ENCODE peak calls at places on chromosomes 16 and 17, in seven cellular contexts. R is stomach; I is uterus; H is AG04450; D is CD8-positive, alpha-beta T cell; E is progenitor cell of endocrine pancreas; Z is AG09309. A is an unnamed sample.

GRCh38 chr16:85757341-85757822 is 6.5 kb upstream of the C16orf74 start:
- DNase-seq in R (no peak), I (no peak), H (peak; percentile 67), D (no peak), E (no peak), Z (no peak), A (no peak)

GRCh38 chr17:3750926-3751325 is 27.2 kb downstream of the HASPIN start:
- DNase-seq in R (no peak), I (no peak), H (no peak), D (peak; percentile 22), E (no peak), Z (no peak), A (no peak)

GRCh38 chr16:78705694-78706093 is 606.2 kb downstream of the WWOX start:
- DNase-seq in R (no peak), I (no peak), H (no peak), D (no peak), E (no peak), Z (no peak), A (no peak)

GRCh38 chr16:17784073-17784472 is 313.3 kb upstream of the XYLT1 start:
- DNase-seq in R (no peak), I (no peak), H (no peak), D (no peak), E (no peak), Z (no peak), A (no peak)

GRCh38 chr16:1920727-1921155 is 2.5 kb upstream of the HS3ST6 start:
- DNase-seq in R (peak; percentile 64), I (no peak), H (no peak), D (no peak), E (no peak), Z (no peak), A (peak; percentile 49)

GRCh38 chr17:12070561-12070960 is 49.9 kb downstream of the MAP2K4 start:
- DNase-seq in R (no peak), I (no peak), H (peak; percentile 33), D (no peak), E (no peak), Z (peak; percentile 45), A (no peak)

GRCh38 chr17:19650826-19651225 is 2.3 kb downstream of the ALDH3A2 start:
- DNase-seq in R (no peak), I (no peak), H (no peak), D (no peak), E (no peak), Z (no peak), A (no peak)

GRCh38 chr16:10945065-10945787 is 862 bp downstream of the CLEC16A start:
- DNase-seq in R (no peak), I (no peak), H (no peak), D (no peak), E (no peak), Z (no peak), A (no peak)

GRCh38 chr17:81534157-81535006 is 6.2 kb downstream of the FSCN2 start:
- DNase-seq in R (no peak), I (no peak), H (no peak), D (no peak), E (no peak), Z (no peak), A (no peak)

GRCh38 chr16:3408561-3409197 is 7.7 kb downstream of the ZNF174 start:
- DNase-seq in R (no peak), I (no peak), H (no peak), D (no peak), E (no peak), Z (no peak), A (no peak)

GRCh38 chr16:9016824-9017223 is 53.1 kb upstream of the USP7 start:
- DNase-seq in R (no peak), I (no peak), H (no peak), D (no peak), E (no peak), Z (no peak), A (no peak)

GRCh38 chr16:4217246-4218131 is 24.4 kb downstream of the SRL start:
- DNase-seq in R (no peak), I (no peak), H (no peak), D (no peak), E (no peak), Z (no peak), A (no peak)

GRCh38 chr16:9092963-9093477 is 1.6 kb downstream of the HAPSTR1 start:
- DNase-seq in R (peak; percentile 55), I (peak; percentile 19), H (no peak), D (peak; percentile 15), E (peak; percentile 17), Z (no peak), A (no peak)

GRCh38 chr17:78269893-78270490 is 38.6 kb downstream of the TMEM235 start:
- DNase-seq in R (no peak), I (no peak), H (no peak), D (no peak), E (no peak), Z (no peak), A (no peak)

GRCh38 chr17:2929881-2930533 is 133.4 kb downstream of the OR1D5 start:
- DNase-seq in R (peak; percentile 71), I (no peak), H (no peak), D (no peak), E (peak; percentile 58), Z (no peak), A (peak; percentile 52)

GRCh38 chr16:58020628-58021521 is 4.7 kb upstream of the MMP15 start:
- DNase-seq in R (peak; percentile 74), I (peak; percentile 66), H (no peak), D (peak; percentile 53), E (peak; percentile 54), Z (no peak), A (peak; percentile 76)

GRCh38 chr17:63961355-63962207 is 11.1 kb downstream of the SCN4A start:
- DNase-seq in R (peak; percentile 44), I (peak; percentile 44), H (no peak), D (no peak), E (peak; percentile 41), Z (no peak), A (no peak)

GRCh38 chr16:73601911-73602310 is 554.0 kb upstream of the ZFHX3 start:
- DNase-seq in R (no peak), I (no peak), H (no peak), D (no peak), E (no peak), Z (no peak), A (no peak)

GRCh38 chr17:48791128-48792032 is 25.6 kb downstream of the TTLL6 start:
- DNase-seq in R (peak; percentile 89), I (peak; percentile 75), H (peak; percentile 55), D (no peak), E (peak; percentile 51), Z (peak; percentile 66), A (peak; percentile 95)

GRCh38 chr16:67481561-67482259 is 753 bp upstream of the ATP6V0D1 start:
- DNase-seq in R (peak; percentile 56), I (peak; percentile 61), H (no peak), D (peak; percentile 24), E (no peak), Z (no peak), A (peak; percentile 21)
- TF ChIP-seq CTCF in R (no peak), I (no peak), H (no peak), D (peak; percentile 31), E (no peak), Z (no peak), A (no peak)

DNA sequence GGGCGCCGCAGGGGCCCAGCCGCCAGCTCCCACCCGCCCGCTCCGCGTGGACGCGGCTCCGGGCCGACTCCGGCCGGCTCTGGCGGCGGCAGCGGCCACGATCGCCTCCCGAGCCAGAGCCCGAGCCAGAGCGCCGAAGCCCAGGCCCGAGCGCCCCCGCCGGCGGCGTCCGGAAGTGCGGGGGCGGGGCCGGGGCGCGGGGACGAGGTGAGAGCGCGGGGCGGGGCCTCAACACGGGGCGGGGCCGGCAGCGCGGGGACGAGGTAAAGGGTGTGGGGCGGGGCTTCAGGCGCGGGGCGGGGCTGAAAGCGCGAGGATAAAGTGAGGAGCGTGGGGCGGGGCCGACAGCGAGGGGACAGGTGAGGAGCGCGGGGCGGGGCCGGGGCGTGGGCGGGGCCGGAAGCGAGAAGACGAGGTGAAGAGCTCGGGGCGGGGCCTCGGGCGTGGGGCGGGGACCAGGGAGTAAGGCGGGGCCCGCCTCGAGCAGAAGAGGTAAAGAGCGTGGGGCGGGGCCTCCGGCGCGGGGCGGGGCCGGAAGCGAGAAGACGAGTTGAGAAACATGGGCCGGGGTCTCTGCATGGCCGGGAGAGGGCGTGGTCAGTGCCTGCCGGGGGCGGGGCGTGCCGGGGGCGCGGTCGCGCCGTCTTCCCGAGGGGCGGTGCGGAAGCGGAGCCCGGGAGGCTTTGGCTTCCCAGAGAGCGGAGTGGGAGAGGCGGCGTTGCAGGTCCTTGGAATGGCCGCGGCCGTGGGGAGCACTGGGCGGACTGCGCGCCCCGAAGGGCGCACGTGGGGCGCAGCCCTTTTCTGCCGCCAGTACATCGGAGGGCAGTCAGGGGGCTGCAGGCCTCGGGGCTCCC is at the start of gene AXIN1:
- DNase-seq in R (peak; percentile 100), I (peak; percentile 100), H (peak; percentile 61), D (peak; percentile 100), E (peak; percentile 100), Z (peak; percentile 37), A (peak; percentile 100)
- TF ChIP-seq CTCF in R (peak; percentile 40), I (peak; percentile 61), H (peak; percentile 32), D (peak; percentile 17), E (peak; percentile 62), Z (peak; percentile 39), A (peak; percentile 71)

GRCh38 chr17:73820686-73821448 is 176.6 kb upstream of the SDK2 start:
- DNase-seq in R (peak; percentile 33), I (no peak), H (no peak), D (no peak), E (no peak), Z (no peak), A (no peak)
- TF ChIP-seq CTCF in R (peak; percentile 14), I (no peak), H (no peak), D (no peak), E (peak; percentile 41), Z (no peak), A (no peak)

DNA sequence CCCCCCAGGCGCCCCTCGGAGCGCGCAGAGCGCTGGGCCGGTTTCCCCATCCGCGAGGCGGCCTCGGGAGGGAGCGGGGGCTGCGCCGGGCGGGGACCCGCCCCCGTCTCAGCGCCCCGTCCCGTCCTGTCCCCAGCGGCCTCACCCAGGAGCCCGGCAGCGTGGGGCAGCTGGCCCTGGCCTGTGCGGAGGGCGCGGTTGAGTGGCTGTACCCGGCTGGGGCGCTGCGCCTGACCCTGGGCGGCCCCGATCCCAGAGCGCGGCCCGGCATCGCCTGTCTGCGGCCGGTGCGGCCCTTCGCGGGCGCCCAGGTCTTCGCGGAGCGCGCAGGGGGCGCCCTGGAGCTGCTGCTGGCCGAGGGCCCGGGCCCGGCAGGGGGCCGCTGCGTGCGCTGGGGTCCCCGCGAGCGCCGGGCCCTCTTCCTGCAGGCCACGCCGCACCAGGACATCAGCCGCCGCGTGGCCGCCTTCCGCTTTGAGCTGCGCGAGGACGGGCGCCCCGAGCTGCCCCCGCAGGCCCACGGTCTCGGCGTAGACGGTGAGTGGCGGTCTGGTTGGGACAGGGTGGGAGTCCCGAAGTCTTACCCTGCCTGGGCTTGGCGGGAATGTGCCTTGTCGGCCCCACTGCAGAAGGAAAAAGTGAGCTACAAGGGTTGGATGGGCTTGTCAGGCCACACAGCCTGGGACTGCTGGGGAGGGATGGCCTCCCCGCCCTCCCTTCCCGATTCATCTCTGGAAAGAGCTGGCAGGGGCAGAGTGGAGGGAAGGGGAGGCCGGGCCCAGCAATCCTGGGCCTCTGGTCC is 731 bp downstream of the METRN start:
- DNase-seq in R (no peak), I (no peak), H (no peak), D (no peak), E (no peak), Z (no peak), A (peak; percentile 63)
- TF ChIP-seq CTCF in R (no peak), I (no peak), H (no peak), D (no peak), E (peak; percentile 51), Z (peak; percentile 2), A (no peak)

A was measured in Calu3.